ENCODE peak calls at places on chromosome 10, in seven cellular contexts. K is IMR-90, S is H9, P is mesenchymal stem cell, W is H1, C is trophoblast cell, U is mesendoderm. Q is an unnamed sample.

GRCh38 chr10:102020938-102021337 is 35.0 kb downstream of the ARMH3 start:
- DNase-seq in S (no peak), U (no peak), P (no peak), W (no peak), C (no peak), K (no peak), Q (no peak)

GRCh38 chr10:23693398-23693797 is 254.5 kb downstream of the OTUD1 start:
- DNase-seq in S (peak), U (peak), W (peak), K (no peak), P (no peak), C (no peak), Q (no peak)

GRCh38 chr10:129863231-129863663 is 100.8 kb downstream of the EBF3 start:
- DNase-seq in U (peak), C (no peak), W (no peak), K (no peak), S (peak), P (peak), Q (no peak)

GRCh38 chr10:79299397-79300370 is 47.6 kb upstream of the PPIF start:
- DNase-seq in K (peak), P (peak), W (no peak), S (no peak), U (peak), C (peak), Q (no peak)

GRCh38 chr10:101222683-101223273 is 6.5 kb downstream of the LBX1 start:
- DNase-seq in P (no peak), S (no peak), W (no peak), U (no peak), K (no peak), C (no peak), Q (no peak)

GRCh38 chr10:58044072-58044471 is 223.6 kb downstream of the IPMK start:
- DNase-seq in P (no peak), W (no peak), S (no peak), U (no peak), C (peak), K (peak), Q (no peak)

GRCh38 chr10:72260588-72261322 is 13.0 kb upstream of the DDIT4 start:
- DNase-seq in C (peak), K (peak), U (peak), S (peak), P (peak), W (peak), Q (peak)

GRCh38 chr10:12349628-12350166 is 350 bp downstream of the CAMK1D start:
- DNase-seq in U (no peak), K (no peak), W (no peak), S (no peak), P (no peak), C (peak), Q (no peak)

GRCh38 chr10:17147884-17148494 is 18.4 kb upstream of the CUBN start:
- DNase-seq in K (peak), U (peak), P (peak), S (no peak), W (no peak), C (no peak), Q (no peak)

GRCh38 chr10:31320598-31321211 is 1.7 kb downstream of the ZEB1 start:
- DNase-seq in S (peak), W (peak), C (peak), K (peak), P (peak), U (peak), Q (peak)

GRCh38 chr10:12564173-12564572 is 214.8 kb downstream of the CAMK1D start:
- DNase-seq in U (no peak), S (no peak), K (peak), W (no peak), P (no peak), C (no peak), Q (no peak)

GRCh38 chr10:86258488-86258887 is 108.1 kb downstream of the GRID1 start:
- DNase-seq in U (peak), S (peak), K (peak), C (no peak), P (no peak), W (peak), Q (no peak)

GRCh38 chr10:35387768-35388167 is 51.5 kb downstream of the CCNY start:
- DNase-seq in P (no peak), K (peak), C (peak), W (no peak), S (no peak), U (no peak), Q (no peak)

GRCh38 chr10:69994262-69994661 is 58.4 kb upstream of the MACROH2A2 start:
- DNase-seq in K (peak), W (no peak), S (peak), C (peak), U (peak), P (peak), Q (no peak)

GRCh38 chr10:70000262-70000661 is 52.4 kb upstream of the MACROH2A2 start:
- DNase-seq in W (no peak), C (no peak), K (no peak), U (no peak), S (no peak), P (no peak), Q (no peak)
- H3K4ac ChIP-seq in W (no peak), C (no peak), K (no peak), U (no peak), S (no peak), P (no peak), Q (no peak)

GRCh38 chr10:99551616-99552015 is 18.9 kb downstream of the NKX2-3 start:
- DNase-seq in P (peak), S (no peak), C (no peak), W (no peak), U (no peak), K (no peak), Q (no peak)
- H3K23ac ChIP-seq in P (no peak), S (no peak), C (no peak), W (no peak), U (no peak), K (no peak), Q (no peak)

DNA sequence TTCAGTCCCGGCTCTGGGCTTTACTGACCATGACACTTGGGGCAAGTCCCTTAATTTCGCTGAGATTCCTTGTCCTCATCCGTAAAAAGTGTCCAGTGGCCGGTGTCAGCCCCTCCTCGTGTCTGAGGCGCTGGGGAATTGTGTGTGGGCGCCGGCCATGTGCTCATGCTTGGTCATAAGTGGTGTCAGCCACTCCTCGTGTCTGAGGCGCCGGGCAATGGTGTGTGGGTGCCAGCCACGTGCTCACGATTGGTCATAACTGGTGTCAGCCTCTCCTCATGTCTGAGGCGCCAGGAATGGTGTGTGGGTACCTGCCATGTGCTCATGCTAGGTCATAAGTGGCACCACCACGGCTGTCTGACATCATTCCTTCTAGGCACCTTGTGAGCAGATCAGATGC is 40.7 kb upstream of the DMBT1 start:
- DNase-seq in C (no peak), K (no peak), U (no peak), S (no peak), P (no peak), W (no peak), Q (no peak)
- H3K4ac ChIP-seq in C (no peak), K (no peak), U (no peak), S (no peak), P (no peak), W (no peak), Q (no peak)

GRCh38 chr10:124323145-124323725 is 95.5 kb downstream of the OAT start:
- DNase-seq in K (no peak), C (peak), U (peak), W (no peak), S (no peak), P (peak), Q (no peak)

GRCh38 chr10:124324451-124324850 is 94.3 kb downstream of the OAT start:
- DNase-seq in W (no peak), P (no peak), U (no peak), C (no peak), K (no peak), S (no peak), Q (no peak)

GRCh38 chr10:124322191-124322980 is 96.3 kb downstream of the OAT start:
- DNase-seq in U (no peak), K (no peak), S (peak), W (no peak), P (no peak), C (no peak), Q (no peak)

GRCh38 chr10:124324856-124325657 is 93.7 kb downstream of the OAT start:
- DNase-seq in P (no peak), U (no peak), W (peak), K (no peak), C (no peak), S (no peak), Q (no peak)

DNA sequence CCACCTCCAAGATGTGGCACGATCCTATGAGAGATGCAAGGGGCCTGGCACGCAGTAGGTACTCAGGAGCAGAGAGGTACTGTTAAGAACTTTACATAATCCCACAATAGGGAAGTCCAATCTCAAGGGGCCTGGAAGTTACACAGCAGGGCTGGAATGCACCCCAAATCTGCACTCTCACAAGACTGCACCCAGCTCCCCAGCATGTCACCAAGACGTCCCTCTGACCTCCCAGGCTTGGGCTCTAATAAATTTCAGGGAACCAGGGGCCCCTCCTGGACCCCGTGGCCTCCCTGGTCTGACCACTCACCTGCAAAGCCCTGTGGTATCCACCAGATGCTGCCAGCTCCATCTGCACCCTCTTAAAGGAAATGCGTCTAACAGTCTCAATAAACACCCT is 94.9 kb downstream of the OAT start:
- DNase-seq in W (no peak), C (no peak), P (no peak), S (no peak), U (no peak), K (no peak), Q (no peak)
- H3K23ac ChIP-seq in W (no peak), C (no peak), P (no peak), S (no peak), U (no peak), K (no peak), Q (no peak)

DNA sequence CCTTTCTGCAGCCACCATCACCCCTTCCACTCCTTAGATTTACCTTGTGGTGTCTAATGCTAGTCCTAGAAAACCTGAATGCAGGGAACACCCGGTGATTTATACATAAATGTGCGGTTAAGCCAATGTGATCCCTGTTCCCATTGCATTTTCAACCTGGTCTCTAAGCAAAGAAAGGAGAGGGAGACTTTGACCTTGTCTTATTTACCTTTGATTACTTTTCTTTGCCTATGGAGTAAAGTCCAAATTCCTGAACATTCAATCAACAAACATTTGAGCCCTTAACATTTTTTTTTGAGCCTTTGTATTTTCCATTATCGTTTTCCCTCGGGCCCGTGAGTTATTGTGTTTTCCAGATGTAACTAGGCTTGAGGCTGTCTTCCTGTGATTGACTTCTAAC is 233.9 kb downstream of the ZNF248 start:
- DNase-seq in U (no peak), S (no peak), C (no peak), K (no peak), P (no peak), W (no peak), Q (no peak)
- H3K4ac ChIP-seq in U (no peak), S (no peak), C (no peak), K (no peak), P (no peak), W (no peak), Q (no peak)

GRCh38 chr10:43980313-43980712 is 331.6 kb upstream of the ZNF32 start:
- DNase-seq in U (no peak), K (no peak), P (no peak), S (no peak), W (no peak), C (no peak), Q (no peak)

GRCh38 chr10:43978091-43978490 is 329.4 kb upstream of the ZNF32 start:
- DNase-seq in C (no peak), P (no peak), W (no peak), S (no peak), U (no peak), K (no peak), Q (no peak)

GRCh38 chr10:43980715-43981114 is 332.0 kb upstream of the ZNF32 start:
- DNase-seq in S (no peak), K (no peak), U (no peak), C (no peak), P (no peak), W (no peak), Q (no peak)

GRCh38 chr10:43979551-43979950 is 330.9 kb upstream of the ZNF32 start:
- DNase-seq in S (no peak), P (no peak), U (no peak), K (no peak), C (no peak), W (no peak), Q (no peak)

DNA sequence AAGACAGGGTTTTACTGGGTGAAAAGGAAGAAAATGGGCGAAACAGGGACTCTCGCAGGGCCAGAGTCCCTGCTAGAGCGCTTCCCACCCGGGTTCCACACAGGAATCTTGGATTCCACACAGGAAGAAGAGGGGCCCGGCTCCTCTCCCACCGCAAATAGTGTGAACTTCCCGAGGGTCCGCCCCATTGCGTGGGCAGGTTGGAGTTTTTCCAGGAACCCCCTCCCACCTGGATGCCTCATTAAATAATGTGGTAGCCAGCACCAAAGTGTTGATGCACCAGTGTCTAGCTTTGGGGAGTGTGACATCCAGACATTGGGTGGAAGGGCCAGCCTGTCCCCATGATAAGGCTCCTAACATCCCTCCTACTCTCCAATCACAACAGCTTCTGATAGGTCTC is 330.3 kb upstream of the ZNF32 start:
- DNase-seq in C (no peak), S (no peak), P (no peak), K (no peak), U (no peak), W (no peak), Q (no peak)
- H3K23ac ChIP-seq in C (no peak), S (no peak), P (no peak), K (no peak), U (no peak), W (no peak), Q (no peak)

DNA sequence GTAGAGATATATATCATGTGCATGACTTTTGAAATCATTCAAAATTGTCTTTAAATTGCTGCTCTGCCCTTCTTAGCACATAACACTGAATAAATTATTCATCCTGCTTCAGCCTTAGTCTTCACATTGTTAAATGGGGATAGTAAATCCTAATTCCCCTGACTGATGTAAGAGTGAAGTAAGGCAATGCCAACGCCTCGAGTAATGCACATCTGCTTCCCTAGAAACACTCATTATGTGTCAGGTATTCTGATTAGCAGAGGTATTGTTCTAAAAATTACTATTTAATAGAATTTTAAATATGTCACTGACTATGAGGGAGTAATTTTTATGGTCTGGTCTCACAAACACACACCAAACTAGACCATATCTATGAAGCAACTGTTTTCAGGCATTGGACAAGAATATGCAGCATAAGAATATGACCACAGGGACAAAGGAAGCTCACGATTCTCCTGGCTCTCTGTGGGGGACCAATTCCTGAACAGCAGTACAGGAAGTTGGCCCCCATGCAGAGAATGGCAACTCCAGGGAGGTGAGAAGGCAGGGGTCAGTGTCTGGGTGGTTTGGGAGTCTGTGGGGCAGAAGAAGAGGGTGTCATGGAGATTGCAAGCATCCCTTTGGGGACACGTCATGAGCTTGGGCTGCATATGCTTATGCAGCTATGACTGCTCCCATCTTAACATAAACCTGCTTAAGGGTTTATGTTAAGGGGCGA is 77.1 kb upstream of the AKR1E2 start:
- DNase-seq in S (no peak), C (no peak), W (no peak), U (peak), P (no peak), K (no peak), Q (no peak)
- H3K4ac ChIP-seq in S (no peak), C (no peak), W (no peak), U (no peak), P (no peak), K (no peak), Q (no peak)

Q was measured in neuronal stem cell.